ENCODE peak calls at places on chromosomes 7 and 10, in six cellular contexts. E is IMR-90, M is mesenchymal stem cell, F is neuronal stem cell, P is H9, Z is H1. R is an unnamed sample.

GRCh38 chr10:103141950-103142349 is 51.1 kb downstream of the NT5C2 start:
- DNase-seq in E (no peak), M (no peak), F (no peak), P (no peak), Z (no peak), R (no peak)

GRCh38 chr10:97490592-97490991 is 7.6 kb downstream of the MMS19 start:
- DNase-seq in E (no peak), M (no peak), F (no peak), P (no peak), Z (no peak), R (no peak)

GRCh38 chr10:87691515-87692070 is 31.9 kb downstream of the PAPSS2 start:
- DNase-seq in E (no peak), M (no peak), F (no peak), P (no peak), Z (no peak), R (peak)

GRCh38 chr10:119652361-119652760 is 1.2 kb downstream of the BAG3 start:
- DNase-seq in E (peak), M (peak), F (no peak), P (no peak), Z (no peak), R (no peak)

GRCh38 chr7:28686418-28686800 is 271.7 kb downstream of the TRIL start:
- DNase-seq in E (peak), M (peak), F (peak), P (peak), Z (peak), R (peak)

GRCh38 chr7:15972767-15973362 is 286.4 kb upstream of the MEOX2 start:
- DNase-seq in E (peak), M (peak), F (no peak), P (no peak), Z (no peak), R (no peak)

GRCh38 chr7:36011588-36011965 is 141.5 kb upstream of the EEPD1 start:
- DNase-seq in E (no peak), M (no peak), F (no peak), P (peak), Z (no peak), R (peak)

GRCh38 chr10:20885678-20886077 is 11.4 kb downstream of the NEBL start:
- DNase-seq in E (no peak), M (no peak), F (no peak), P (no peak), Z (no peak), R (no peak)

GRCh38 chr10:132507956-132508490 is 29.6 kb upstream of the INPP5A start:
- DNase-seq in E (no peak), M (no peak), F (no peak), P (peak), Z (no peak), R (no peak)

GRCh38 chr7:91194841-91195240 is 69.4 kb upstream of the FZD1 start:
- DNase-seq in E (no peak), M (no peak), F (peak), P (no peak), Z (no peak), R (no peak)

GRCh38 chr7:117715784-117716445 is 157.3 kb downstream of the CTTNBP2 start:
- DNase-seq in E (peak), M (peak), F (peak), P (peak), Z (peak), R (peak)

GRCh38 chr7:104793066-104793465 is 220.9 kb upstream of the KMT2E start:
- DNase-seq in E (no peak), M (no peak), F (no peak), P (no peak), Z (no peak), R (no peak)

GRCh38 chr10:58435297-58435696 is 50.1 kb downstream of the TFAM start:
- DNase-seq in E (peak), M (peak), F (no peak), P (peak), Z (no peak), R (peak)

GRCh38 chr7:12370249-12370648 is 33.4 kb downstream of the VWDE start:
- DNase-seq in E (no peak), M (no peak), F (no peak), P (no peak), Z (no peak), R (no peak)

GRCh38 chr7:21500117-21500516 is 42.7 kb upstream of the DNAH11 start:
- DNase-seq in E (no peak), M (no peak), F (no peak), P (no peak), Z (no peak), R (no peak)

GRCh38 chr7:38154274-38154673 is 23.8 kb upstream of the STARD3NL start:
- DNase-seq in E (no peak), M (no peak), F (no peak), P (no peak), Z (no peak), R (no peak)

GRCh38 chr7:158887594-158887993 is 31.2 kb downstream of the DYNC2I1 start:
- DNase-seq in E (no peak), M (no peak), F (no peak), P (no peak), Z (no peak), R (no peak)

GRCh38 chr10:103668351-103669242 is 175.1 kb downstream of the NEURL1 start:
- DNase-seq in E (peak), M (no peak), F (no peak), P (no peak), Z (no peak), R (no peak)

GRCh38 chr10:44925224-44925623 is 14.1 kb downstream of the TMEM72 start:
- DNase-seq in E (peak), M (no peak), F (peak), P (peak), Z (peak), R (peak)

GRCh38 chr10:29022513-29022912 is 266.4 kb upstream of the LYZL1 start:
- DNase-seq in E (no peak), M (no peak), F (no peak), P (no peak), Z (no peak), R (peak)

GRCh38 chr10:22259280-22259679 is 41.5 kb upstream of the EBLN1 start:
- DNase-seq in E (no peak), M (peak), F (no peak), P (no peak), Z (no peak), R (peak)

GRCh38 chr7:33901847-33902246 is 3.5 kb upstream of the BMPER start:
- DNase-seq in E (no peak), M (no peak), F (no peak), P (peak), Z (no peak), R (peak)

GRCh38 chr7:33901199-33901598 is 4.1 kb upstream of the BMPER start:
- DNase-seq in E (peak), M (no peak), F (no peak), P (no peak), Z (no peak), R (no peak)

GRCh38 chr7:33904680-33905388 is 505 bp upstream of the BMPER start:
- DNase-seq in E (peak), M (peak), F (peak), P (peak), Z (peak), R (peak)

GRCh38 chr7:33903770-33904679 is 1.3 kb upstream of the BMPER start:
- DNase-seq in E (peak), M (peak), F (peak), P (peak), Z (peak), R (peak)

GRCh38 chr7:33900501-33900900 is 4.8 kb upstream of the BMPER start:
- DNase-seq in E (peak), M (no peak), F (no peak), P (no peak), Z (no peak), R (no peak)
- H2BK15ac ChIP-seq in E (no peak), M (no peak), F (no peak), P (no peak), Z (no peak), R (no peak)

GRCh38 chr10:69729326-69730048 is 72.2 kb upstream of the COL13A1 start:
- DNase-seq in E (no peak), M (no peak), F (no peak), P (no peak), Z (no peak), R (no peak)

GRCh38 chr10:69726850-69727249 is 74.9 kb upstream of the COL13A1 start:
- DNase-seq in E (no peak), M (no peak), F (no peak), P (no peak), Z (no peak), R (no peak)

GRCh38 chr10:69731184-69731583 is 70.5 kb upstream of the COL13A1 start:
- DNase-seq in E (peak), M (peak), F (no peak), P (no peak), Z (no peak), R (no peak)

GRCh38 chr10:69730251-69731156 is 71.2 kb upstream of the COL13A1 start:
- DNase-seq in E (peak), M (peak), F (no peak), P (no peak), Z (no peak), R (no peak)

GRCh38 chr10:69728335-69728861 is 73.3 kb upstream of the COL13A1 start:
- DNase-seq in E (peak), M (peak), F (no peak), P (peak), Z (no peak), R (peak)
- H3K27ac ChIP-seq in E (peak), M (no peak), F (no peak), P (no peak), Z (no peak), R (no peak)

GRCh38 chr7:142461437-142461836 is 203.6 kb upstream of the PRSS58 start:
- DNase-seq in E (peak), M (peak), F (no peak), P (no peak), Z (no peak), R (no peak)
- H3K4me2 ChIP-seq in E (no peak), M (no peak), F (no peak), P (no peak), Z (no peak), R (no peak)

GRCh38 chr7:99003419-99003818 is 125.1 kb downstream of the TRRAP start:
- DNase-seq in E (no peak), M (no peak), F (no peak), P (no peak), Z (no peak), R (no peak)

GRCh38 chr7:99005776-99006175 is 127.4 kb downstream of the TRRAP start:
- DNase-seq in E (no peak), M (no peak), F (no peak), P (no peak), Z (no peak), R (no peak)

GRCh38 chr7:99002827-99003212 is 124.5 kb downstream of the TRRAP start:
- DNase-seq in E (no peak), M (no peak), F (no peak), P (no peak), Z (no peak), R (no peak)

GRCh38 chr7:99004781-99005500 is 126.6 kb downstream of the TRRAP start:
- DNase-seq in E (no peak), M (no peak), F (no peak), P (no peak), Z (no peak), R (no peak)

DNA sequence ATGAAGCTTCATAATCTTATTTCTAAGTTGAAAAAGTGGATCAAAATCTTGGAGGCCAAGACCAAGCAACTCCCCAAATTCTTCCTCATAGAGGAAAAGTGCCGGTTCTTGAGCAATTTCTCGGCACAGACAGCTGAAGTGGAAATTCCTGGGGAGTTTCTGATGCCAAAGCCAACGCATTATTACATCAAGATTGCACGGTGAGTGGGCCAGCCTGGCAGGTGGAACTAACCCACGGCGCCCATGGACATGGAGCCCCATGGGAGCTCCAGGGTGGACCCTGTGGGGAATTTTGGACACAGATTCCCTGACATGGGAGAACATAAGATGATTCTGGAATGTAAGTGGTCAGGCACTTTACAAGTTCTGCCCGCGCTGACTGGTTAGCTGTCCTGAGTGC is 125.9 kb downstream of the TRRAP start:
- DNase-seq in E (no peak), M (no peak), F (no peak), P (no peak), Z (no peak), R (no peak)
- H2BK15ac ChIP-seq in E (no peak), M (no peak), F (no peak), P (no peak), Z (no peak), R (no peak)

GRCh38 chr7:135756191-135756590 is 7.6 kb upstream of the FAM180A start:
- DNase-seq in E (no peak), M (no peak), F (no peak), P (no peak), Z (no peak), R (no peak)
- H3K27ac ChIP-seq in E (no peak), M (no peak), F (no peak), P (no peak), Z (no peak), R (no peak)

GRCh38 chr7:4722308-4722707 is 40.2 kb downstream of the FOXK1 start:
- DNase-seq in E (no peak), M (no peak), F (no peak), P (no peak), Z (no peak), R (no peak)
- H3K4me2 ChIP-seq in E (no peak), M (no peak), F (no peak), P (no peak), Z (no peak), R (no peak)

DNA sequence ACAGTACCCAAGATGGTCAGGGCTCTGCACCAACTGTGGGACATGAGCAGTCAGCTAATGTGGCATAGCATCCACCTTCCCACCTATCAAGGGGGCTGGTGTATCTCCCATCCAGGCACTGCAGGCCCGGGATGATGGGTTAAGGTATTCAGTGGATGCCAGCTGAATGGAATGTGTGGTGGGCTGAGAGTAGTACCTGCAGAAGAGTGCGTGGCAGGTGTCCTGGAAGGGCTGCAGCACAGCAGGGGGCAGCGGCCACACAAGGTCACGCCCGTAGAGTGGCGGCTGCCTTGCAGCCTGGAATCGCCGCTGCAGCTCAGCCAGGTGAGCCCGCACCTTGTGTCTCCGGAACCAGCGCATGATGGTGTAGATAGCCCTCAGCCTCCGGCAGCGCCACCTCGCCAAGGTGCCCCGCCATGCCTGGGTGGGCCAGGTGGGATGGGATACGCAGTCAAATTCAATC is 13.3 kb downstream of the MYO1G start:
- DNase-seq in E (no peak), M (no peak), F (no peak), P (peak), Z (peak), R (no peak)
- H2BK15ac ChIP-seq in E (no peak), M (no peak), F (no peak), P (no peak), Z (no peak), R (no peak)

GRCh38 chr10:35561670-35562069 is 43.5 kb upstream of the GJD4 start:
- DNase-seq in E (no peak), M (no peak), F (no peak), P (no peak), Z (peak), R (no peak)
- H3K27ac ChIP-seq in E (no peak), M (no peak), F (no peak), P (no peak), Z (no peak), R (no peak)